ENCODE peak calls at places on chromosomes 5 and 9, in seven cellular contexts. W, K, H, D, G, F and N are unnamed samples.

GRCh38 chr5:16507716-16508115 is 42.1 kb upstream of the ZNF622 start:
- DNase-seq in G (no peak), F (no peak), K (no peak), W (no peak), H (no peak), D (no peak), N (no peak)

GRCh38 chr5:42715791-42716190 is 40.8 kb upstream of the CCDC152 start:
- DNase-seq in W (no peak), F (no peak), H (no peak), G (no peak), D (no peak), K (no peak), N (no peak)

GRCh38 chr5:27598576-27598975 is 560.2 kb upstream of the CDH9 start:
- DNase-seq in W (no peak), K (no peak), G (no peak), H (no peak), D (no peak), F (no peak), N (no peak)

GRCh38 chr9:36576866-36577265 is 4.2 kb downstream of the MELK start:
- DNase-seq in K (no peak), G (no peak), F (no peak), D (no peak), W (no peak), H (no peak), N (no peak)

GRCh38 chr9:8071445-8071798 is 271.8 kb upstream of the DMAC1 start:
- DNase-seq in K (no peak), F (no peak), D (no peak), H (no peak), W (no peak), G (no peak), N (no peak)

GRCh38 chr9:79984429-79985067 is 412.8 kb downstream of the TLE4 start:
- DNase-seq in D (no peak), W (no peak), G (no peak), F (no peak), K (no peak), H (no peak), N (no peak)

GRCh38 chr5:151451626-151452520 is 4.5 kb downstream of the SLC36A1 start:
- DNase-seq in K (peak; percentile 25), D (peak; percentile 83), G (peak; percentile 32), W (no peak), H (no peak), F (peak; percentile 23), N (peak; percentile 19)

GRCh38 chr5:158701406-158702177 is 398.1 kb downstream of the EBF1 start:
- DNase-seq in G (no peak), W (no peak), H (no peak), F (no peak), K (no peak), D (no peak), N (no peak)

GRCh38 chr9:119453980-119454379 is 84.7 kb upstream of the BRINP1 start:
- DNase-seq in K (no peak), W (no peak), F (no peak), G (no peak), D (no peak), H (no peak), N (no peak)

GRCh38 chr5:76082790-76083554 is at the start of gene SV2C:
- DNase-seq in G (peak; percentile 30), W (no peak), F (no peak), H (peak; percentile 89), D (no peak), K (no peak), N (peak; percentile 49)

GRCh38 chr9:122213589-122214413 is 15.0 kb downstream of the LHX6 start:
- DNase-seq in F (no peak), K (peak; percentile 99), W (peak; percentile 87), G (peak; percentile 71), H (peak; percentile 99), D (peak; percentile 83), N (peak; percentile 78)

GRCh38 chr5:5770825-5771224 is 348.3 kb downstream of the ICE1 start:
- DNase-seq in G (no peak), D (no peak), W (no peak), F (no peak), H (no peak), K (no peak), N (no peak)

DNA sequence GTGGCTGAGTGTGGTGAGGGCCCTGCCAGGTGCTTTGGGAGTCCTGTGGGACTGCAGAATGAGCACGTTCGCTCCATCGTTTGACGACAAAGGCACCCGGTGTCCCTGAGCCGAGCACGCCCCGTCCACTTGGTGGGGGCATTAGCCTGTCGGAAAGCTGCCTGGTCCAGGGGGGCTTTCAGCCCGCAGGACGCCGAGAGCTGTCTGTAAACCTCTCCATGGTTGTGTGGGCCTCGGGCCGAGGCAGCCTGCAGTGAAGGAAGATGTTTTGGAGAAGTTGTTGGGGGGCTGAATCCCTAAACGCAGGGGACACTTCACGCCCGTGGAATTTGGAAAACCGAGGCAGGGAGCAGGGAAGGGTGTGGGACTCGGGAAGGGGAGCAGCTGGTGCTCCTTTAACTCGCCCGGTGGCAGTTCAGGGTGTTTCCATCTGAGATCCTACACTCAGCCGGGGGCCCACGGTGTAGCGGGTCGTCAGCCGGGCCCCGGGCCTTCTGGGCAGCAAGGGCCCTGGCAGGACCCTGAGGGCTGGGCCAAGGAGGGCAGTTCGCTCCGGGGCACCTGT is 53.7 kb downstream of the MRPL36 start:
- DNase-seq in W (no peak), D (no peak), K (no peak), F (no peak), H (no peak), G (no peak), N (no peak)
- TF ChIP-seq TAF1 in W (no peak), D (no peak), K (no peak), F (no peak), H (no peak), G (no peak), N (no peak)

GRCh38 chr9:88583901-88584596 is 49.1 kb downstream of the NXNL2 start:
- DNase-seq in D (no peak), H (no peak), W (no peak), K (no peak), F (no peak), G (no peak), N (no peak)
- TF ChIP-seq POLR2AphosphoS5 in D (no peak), H (no peak), W (no peak), K (no peak), F (no peak), G (no peak), N (no peak)

GRCh38 chr5:154945695-154946301 is 4.9 kb downstream of the MRPL22 start:
- DNase-seq in K (no peak), G (no peak), W (no peak), F (no peak), H (peak; percentile 31), D (no peak), N (no peak)
- TF ChIP-seq TAF1 in K (no peak), G (no peak), W (no peak), F (no peak), H (no peak), D (no peak), N (no peak)

GRCh38 chr5:14019768-14020167 is 75.3 kb upstream of the DNAH5 start:
- DNase-seq in K (no peak), W (no peak), F (no peak), H (no peak), G (no peak), D (no peak), N (no peak)

GRCh38 chr5:14016549-14016948 is 72.1 kb upstream of the DNAH5 start:
- DNase-seq in F (no peak), K (no peak), D (no peak), H (no peak), G (no peak), W (no peak), N (no peak)

DNA sequence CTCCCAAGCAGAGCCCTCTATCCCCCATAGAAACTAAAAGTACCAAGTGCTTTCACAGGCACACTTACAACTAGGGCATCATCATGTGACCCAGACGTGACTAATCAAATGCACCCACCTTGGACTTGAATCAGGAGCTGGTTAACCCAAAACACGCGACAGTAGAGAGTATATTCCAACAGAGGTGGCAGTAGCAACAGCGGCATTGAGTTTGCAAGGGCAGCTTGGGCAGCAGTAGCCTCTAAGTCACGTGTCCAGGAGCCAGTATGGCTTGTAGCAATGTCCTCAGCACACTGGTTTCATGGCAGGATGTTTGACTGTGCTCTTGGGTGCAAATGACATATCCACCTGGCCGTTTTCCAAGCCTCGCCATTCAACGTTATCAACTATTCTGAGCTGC is 73.4 kb upstream of the DNAH5 start:
- DNase-seq in W (no peak), K (no peak), D (no peak), F (no peak), G (no peak), H (no peak), N (no peak)
- TF ChIP-seq POLR2AphosphoS5 in W (no peak), K (no peak), D (no peak), F (no peak), G (no peak), H (no peak), N (no peak)

GRCh38 chr5:139389701-139390638 is at the start of gene MZB1:
- DNase-seq in D (no peak), F (peak; percentile 95), W (no peak), K (no peak), G (peak; percentile 87), H (no peak), N (peak; percentile 80)
- TF ChIP-seq TAF1 in D (no peak), F (peak; percentile 88), W (no peak), K (no peak), G (peak; percentile 88), H (no peak), N (peak; percentile 86)

DNA sequence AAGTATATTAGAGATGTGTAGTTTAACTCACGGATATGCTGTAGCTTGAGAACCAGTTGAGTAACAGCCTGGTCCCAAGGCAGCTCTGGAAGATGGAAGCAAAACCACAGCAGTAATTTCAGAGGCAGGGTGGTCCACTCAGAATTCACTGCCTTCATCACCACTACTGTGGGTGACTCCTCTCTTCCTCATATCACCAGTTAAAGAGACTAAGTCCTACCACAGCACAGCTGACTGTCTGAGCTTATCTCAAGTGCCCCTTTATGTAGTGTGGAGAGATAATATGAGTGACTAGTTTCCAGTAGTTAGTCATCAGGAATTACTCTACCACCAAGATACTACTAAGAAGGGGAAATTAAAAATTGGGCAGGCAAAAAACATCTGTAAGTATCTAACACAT is 1571.2 kb upstream of the C9orf72 start:
- DNase-seq in H (no peak), K (no peak), D (no peak), G (no peak), F (no peak), W (no peak), N (no peak)
- TF ChIP-seq POLR2AphosphoS5 in H (no peak), K (no peak), D (no peak), G (no peak), F (no peak), W (no peak), N (no peak)